ENCODE peak calls at places on chromosomes 4 and X, in ten cellular contexts. One of them, this sample, is unnamed.

GRCh38 chr4:74428278-74428677 is 16.7 kb upstream of the AREG start:
- DNase-seq in astrocyte of the cerebellum: no peak
- DNase-seq in glutamatergic neuron: no peak
- DNase-seq in WTC11: no peak
- DNase-seq in ascending aorta: no peak
- DNase-seq in cardiac muscle cell: peak; percentile 46
- DNase-seq in tibial artery: no peak
- DNase-seq in mammary epithelial cell: peak; percentile 89
- DNase-seq in neural crest cell: no peak
- DNase-seq in H9: no peak
- DNase-seq in this sample: no peak

GRCh38 chr4:105605493-105605892 is 53.1 kb downstream of the ARHGEF38 start:
- DNase-seq in tibial artery: no peak
- DNase-seq in glutamatergic neuron: no peak
- DNase-seq in neural crest cell: no peak
- DNase-seq in WTC11: no peak
- DNase-seq in mammary epithelial cell: peak; percentile 51
- DNase-seq in ascending aorta: no peak
- DNase-seq in cardiac muscle cell: peak; percentile 81
- DNase-seq in H9: no peak
- DNase-seq in astrocyte of the cerebellum: peak; percentile 70
- DNase-seq in this sample: no peak

GRCh38 chr4:73726000-73726399 is 14.4 kb upstream of the CXCL8 start:
- DNase-seq in astrocyte of the cerebellum: peak; percentile 86
- DNase-seq in mammary epithelial cell: peak; percentile 93
- DNase-seq in ascending aorta: no peak
- DNase-seq in cardiac muscle cell: peak; percentile 92
- DNase-seq in WTC11: no peak
- DNase-seq in glutamatergic neuron: no peak
- DNase-seq in tibial artery: no peak
- DNase-seq in neural crest cell: no peak
- DNase-seq in H9: no peak
- DNase-seq in this sample: no peak

GRCh38 chr4:19987746-19988145 is 264.0 kb upstream of the SLIT2 start:
- DNase-seq in ascending aorta: no peak
- DNase-seq in astrocyte of the cerebellum: peak; percentile 58
- DNase-seq in neural crest cell: no peak
- DNase-seq in H9: no peak
- DNase-seq in mammary epithelial cell: no peak
- DNase-seq in tibial artery: no peak
- DNase-seq in cardiac muscle cell: peak; percentile 61
- DNase-seq in WTC11: no peak
- DNase-seq in glutamatergic neuron: no peak
- DNase-seq in this sample: no peak

GRCh38 chrX:41785685-41786084 is 61.7 kb downstream of the GPR82 start:
- DNase-seq in neural crest cell: no peak
- DNase-seq in glutamatergic neuron: no peak
- DNase-seq in cardiac muscle cell: peak; percentile 2
- DNase-seq in tibial artery: no peak
- DNase-seq in astrocyte of the cerebellum: no peak
- DNase-seq in H9: no peak
- DNase-seq in mammary epithelial cell: peak; percentile 33
- DNase-seq in ascending aorta: no peak
- DNase-seq in WTC11: no peak
- DNase-seq in this sample: no peak

GRCh38 chr4:8737075-8737474 is 134.6 kb downstream of the HMX1 start:
- DNase-seq in ascending aorta: peak; percentile 46
- DNase-seq in mammary epithelial cell: no peak
- DNase-seq in WTC11: no peak
- DNase-seq in H9: peak; percentile 15
- DNase-seq in neural crest cell: no peak
- DNase-seq in glutamatergic neuron: no peak
- DNase-seq in tibial artery: no peak
- DNase-seq in cardiac muscle cell: no peak
- DNase-seq in astrocyte of the cerebellum: no peak
- DNase-seq in this sample: no peak

GRCh38 chrX:17535229-17535628 is 160.2 kb downstream of the NHS start:
- DNase-seq in H9: peak; percentile 56
- DNase-seq in WTC11: peak; percentile 63
- DNase-seq in ascending aorta: peak; percentile 64
- DNase-seq in tibial artery: no peak
- DNase-seq in mammary epithelial cell: peak; percentile 32
- DNase-seq in astrocyte of the cerebellum: no peak
- DNase-seq in cardiac muscle cell: peak; percentile 47
- DNase-seq in neural crest cell: peak; percentile 28
- DNase-seq in glutamatergic neuron: no peak
- DNase-seq in this sample: peak; percentile 25

GRCh38 chr4:110211007-110211769 is 12.8 kb upstream of the ELOVL6 start:
- DNase-seq in H9: no peak
- DNase-seq in tibial artery: no peak
- DNase-seq in glutamatergic neuron: no peak
- DNase-seq in ascending aorta: no peak
- DNase-seq in WTC11: no peak
- DNase-seq in neural crest cell: no peak
- DNase-seq in cardiac muscle cell: peak; percentile 69
- DNase-seq in astrocyte of the cerebellum: peak; percentile 29
- DNase-seq in mammary epithelial cell: peak; percentile 32
- DNase-seq in this sample: no peak

GRCh38 chr4:102268355-102268754 is 76.9 kb downstream of the SLC39A8 start:
- DNase-seq in mammary epithelial cell: no peak
- DNase-seq in WTC11: no peak
- DNase-seq in ascending aorta: no peak
- DNase-seq in astrocyte of the cerebellum: no peak
- DNase-seq in H9: no peak
- DNase-seq in glutamatergic neuron: no peak
- DNase-seq in cardiac muscle cell: no peak
- DNase-seq in tibial artery: no peak
- DNase-seq in neural crest cell: no peak
- DNase-seq in this sample: no peak

GRCh38 chrX:154411981-154412340 is 622 bp downstream of the TAFAZZIN start:
- DNase-seq in cardiac muscle cell: peak; percentile 54
- DNase-seq in WTC11: peak; percentile 71
- DNase-seq in mammary epithelial cell: peak; percentile 46
- DNase-seq in neural crest cell: peak; percentile 32
- DNase-seq in ascending aorta: peak; percentile 79
- DNase-seq in tibial artery: peak; percentile 88
- DNase-seq in glutamatergic neuron: peak; percentile 70
- DNase-seq in H9: peak; percentile 82
- DNase-seq in astrocyte of the cerebellum: no peak
- DNase-seq in this sample: peak; percentile 38

GRCh38 chr4:48347282-48347921 is 6.1 kb downstream of the SLAIN2 start:
- DNase-seq in glutamatergic neuron: no peak
- DNase-seq in astrocyte of the cerebellum: no peak
- DNase-seq in WTC11: no peak
- DNase-seq in H9: no peak
- DNase-seq in tibial artery: no peak
- DNase-seq in cardiac muscle cell: no peak
- DNase-seq in ascending aorta: no peak
- DNase-seq in mammary epithelial cell: no peak
- DNase-seq in neural crest cell: no peak
- DNase-seq in this sample: no peak

GRCh38 chrX:1418901-1419544 is 27.1 kb upstream of the SLC25A6 start:
- DNase-seq in astrocyte of the cerebellum: no peak
- DNase-seq in glutamatergic neuron: no peak
- DNase-seq in tibial artery: peak; percentile 58
- DNase-seq in mammary epithelial cell: no peak
- DNase-seq in neural crest cell: no peak
- DNase-seq in cardiac muscle cell: no peak
- DNase-seq in H9: no peak
- DNase-seq in ascending aorta: no peak
- DNase-seq in WTC11: peak; percentile 14
- DNase-seq in this sample: no peak

GRCh38 chrX:10156199-10157031 is at the start of gene CLCN4:
- DNase-seq in neural crest cell: peak; percentile 30
- DNase-seq in WTC11: peak; percentile 58
- DNase-seq in glutamatergic neuron: peak; percentile 77
- DNase-seq in H9: peak; percentile 71
- DNase-seq in ascending aorta: peak; percentile 80
- DNase-seq in mammary epithelial cell: no peak
- DNase-seq in cardiac muscle cell: peak; percentile 74
- DNase-seq in astrocyte of the cerebellum: peak; percentile 6
- DNase-seq in tibial artery: peak; percentile 74
- DNase-seq in this sample: peak; percentile 65

GRCh38 chrX:135328421-135329005 is 19.2 kb downstream of the ETDC start:
- DNase-seq in ascending aorta: no peak
- DNase-seq in glutamatergic neuron: no peak
- DNase-seq in WTC11: no peak
- DNase-seq in cardiac muscle cell: no peak
- DNase-seq in mammary epithelial cell: peak; percentile 65
- DNase-seq in tibial artery: no peak
- DNase-seq in H9: no peak
- DNase-seq in astrocyte of the cerebellum: peak; percentile 26
- DNase-seq in neural crest cell: no peak
- DNase-seq in this sample: no peak

GRCh38 chrX:57121162-57121741 is at the start of gene SPIN2B:
- DNase-seq in mammary epithelial cell: peak; percentile 62
- DNase-seq in H9: peak; percentile 95
- DNase-seq in tibial artery: peak; percentile 85
- DNase-seq in astrocyte of the cerebellum: peak; percentile 26
- DNase-seq in neural crest cell: peak; percentile 59
- DNase-seq in ascending aorta: peak; percentile 90
- DNase-seq in cardiac muscle cell: peak; percentile 83
- DNase-seq in glutamatergic neuron: peak; percentile 82
- DNase-seq in WTC11: peak; percentile 82
- DNase-seq in this sample: peak; percentile 71
- TF ChIP-seq CTCF in mammary epithelial cell: no peak
- TF ChIP-seq CTCF in H9: no peak
- TF ChIP-seq CTCF in tibial artery: no peak
- TF ChIP-seq CTCF in astrocyte of the cerebellum: no peak
- TF ChIP-seq CTCF in neural crest cell: peak; percentile 18
- TF ChIP-seq CTCF in ascending aorta: no peak
- TF ChIP-seq CTCF in cardiac muscle cell: no peak
- TF ChIP-seq CTCF in glutamatergic neuron: no peak
- TF ChIP-seq CTCF in WTC11: no peak
- TF ChIP-seq CTCF in this sample: no peak

GRCh38 chr4:41458689-41459088 is 79.3 kb upstream of the LIMCH1 start:
- DNase-seq in ascending aorta: no peak
- DNase-seq in neural crest cell: no peak
- DNase-seq in astrocyte of the cerebellum: no peak
- DNase-seq in glutamatergic neuron: no peak
- DNase-seq in tibial artery: no peak
- DNase-seq in H9: no peak
- DNase-seq in cardiac muscle cell: no peak
- DNase-seq in mammary epithelial cell: no peak
- DNase-seq in WTC11: no peak
- DNase-seq in this sample: no peak
- TF ChIP-seq CTCF in ascending aorta: no peak
- TF ChIP-seq CTCF in neural crest cell: no peak
- TF ChIP-seq CTCF in astrocyte of the cerebellum: no peak
- TF ChIP-seq CTCF in glutamatergic neuron: no peak
- TF ChIP-seq CTCF in tibial artery: no peak
- TF ChIP-seq CTCF in H9: no peak
- TF ChIP-seq CTCF in cardiac muscle cell: no peak
- TF ChIP-seq CTCF in mammary epithelial cell: no peak
- TF ChIP-seq CTCF in WTC11: no peak
- TF ChIP-seq CTCF in this sample: no peak

GRCh38 chrX:46125139-46125538 is 420.1 kb downstream of the ZNF674 start:
- DNase-seq in neural crest cell: no peak
- DNase-seq in mammary epithelial cell: no peak
- DNase-seq in glutamatergic neuron: no peak
- DNase-seq in tibial artery: no peak
- DNase-seq in ascending aorta: no peak
- DNase-seq in WTC11: no peak
- DNase-seq in H9: no peak
- DNase-seq in cardiac muscle cell: peak; percentile 3
- DNase-seq in astrocyte of the cerebellum: no peak
- DNase-seq in this sample: no peak
- TF ChIP-seq CTCF in neural crest cell: no peak
- TF ChIP-seq CTCF in mammary epithelial cell: no peak
- TF ChIP-seq CTCF in glutamatergic neuron: no peak
- TF ChIP-seq CTCF in tibial artery: no peak
- TF ChIP-seq CTCF in ascending aorta: no peak
- TF ChIP-seq CTCF in WTC11: no peak
- TF ChIP-seq CTCF in H9: no peak
- TF ChIP-seq CTCF in cardiac muscle cell: no peak
- TF ChIP-seq CTCF in astrocyte of the cerebellum: no peak
- TF ChIP-seq CTCF in this sample: no peak

GRCh38 chr4:139083533-139084424 is 68.2 kb downstream of the NOCT start:
- DNase-seq in mammary epithelial cell: peak; percentile 85
- DNase-seq in cardiac muscle cell: peak; percentile 96
- DNase-seq in tibial artery: peak; percentile 93
- DNase-seq in astrocyte of the cerebellum: peak; percentile 76
- DNase-seq in WTC11: peak; percentile 90
- DNase-seq in H9: peak; percentile 85
- DNase-seq in glutamatergic neuron: peak; percentile 94
- DNase-seq in ascending aorta: peak; percentile 93
- DNase-seq in neural crest cell: peak; percentile 73
- DNase-seq in this sample: peak; percentile 58

GRCh38 chr4:139084425-139085093 is 69.0 kb downstream of the NOCT start:
- DNase-seq in cardiac muscle cell: no peak
- DNase-seq in ascending aorta: no peak
- DNase-seq in mammary epithelial cell: no peak
- DNase-seq in glutamatergic neuron: no peak
- DNase-seq in neural crest cell: no peak
- DNase-seq in tibial artery: no peak
- DNase-seq in astrocyte of the cerebellum: no peak
- DNase-seq in WTC11: no peak
- DNase-seq in H9: no peak
- DNase-seq in this sample: peak; percentile 90

GRCh38 chr4:139085141-139085540 is 69.6 kb downstream of the NOCT start:
- DNase-seq in tibial artery: no peak
- DNase-seq in neural crest cell: no peak
- DNase-seq in glutamatergic neuron: no peak
- DNase-seq in WTC11: no peak
- DNase-seq in H9: no peak
- DNase-seq in astrocyte of the cerebellum: no peak
- DNase-seq in mammary epithelial cell: peak; percentile 6
- DNase-seq in ascending aorta: no peak
- DNase-seq in cardiac muscle cell: peak; percentile 35
- DNase-seq in this sample: no peak

GRCh38 chr4:139078926-139079325 is 63.3 kb downstream of the NOCT start:
- DNase-seq in H9: no peak
- DNase-seq in astrocyte of the cerebellum: no peak
- DNase-seq in glutamatergic neuron: no peak
- DNase-seq in neural crest cell: no peak
- DNase-seq in WTC11: no peak
- DNase-seq in tibial artery: no peak
- DNase-seq in ascending aorta: no peak
- DNase-seq in mammary epithelial cell: no peak
- DNase-seq in cardiac muscle cell: no peak
- DNase-seq in this sample: no peak

DNA sequence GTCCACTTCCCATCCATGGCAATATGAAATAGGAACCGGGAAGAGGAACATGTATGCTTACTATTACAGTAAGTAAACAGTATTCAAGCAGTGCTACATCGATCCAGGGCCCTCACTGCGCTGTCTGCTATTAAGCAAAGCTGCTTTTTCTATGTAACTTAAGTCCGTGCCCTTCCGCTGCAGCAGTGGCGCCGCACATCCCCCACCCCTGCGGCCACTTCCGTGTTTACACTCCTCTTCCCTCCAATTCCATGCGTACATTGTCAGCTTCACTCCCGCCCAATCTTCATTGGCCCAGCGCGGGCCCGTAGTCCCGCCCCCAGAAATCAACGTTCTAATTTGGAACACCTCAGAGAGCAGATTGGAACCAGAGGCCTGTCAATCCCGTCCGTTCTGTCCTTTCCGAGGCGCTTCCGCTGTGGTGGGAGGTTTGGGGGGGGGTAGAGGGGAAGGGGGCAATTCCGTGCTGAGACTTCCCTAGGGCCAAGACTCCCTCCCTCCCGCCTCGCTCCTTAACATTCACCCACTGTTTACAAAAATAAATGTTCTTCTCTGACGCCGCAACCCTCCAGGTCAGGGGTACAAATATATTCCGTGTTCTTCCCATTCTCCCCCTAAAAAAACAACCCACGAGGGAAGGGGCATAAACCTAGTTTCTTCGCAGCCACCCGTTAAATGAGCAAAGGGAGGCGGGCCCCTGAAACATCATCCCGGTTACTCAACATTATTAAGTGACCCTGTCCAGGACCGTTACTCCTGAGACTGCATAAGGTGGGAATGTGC is 67.4 kb downstream of the NOCT start:
- DNase-seq in tibial artery: peak; percentile 99
- DNase-seq in neural crest cell: peak; percentile 80
- DNase-seq in astrocyte of the cerebellum: peak; percentile 92
- DNase-seq in WTC11: peak; percentile 94
- DNase-seq in mammary epithelial cell: peak; percentile 99
- DNase-seq in cardiac muscle cell: peak; percentile 98
- DNase-seq in H9: peak; percentile 97
- DNase-seq in ascending aorta: peak; percentile 99
- DNase-seq in glutamatergic neuron: peak; percentile 91
- DNase-seq in this sample: peak; percentile 91
- TF ChIP-seq CTCF in tibial artery: no peak
- TF ChIP-seq CTCF in neural crest cell: no peak
- TF ChIP-seq CTCF in astrocyte of the cerebellum: no peak
- TF ChIP-seq CTCF in WTC11: no peak
- TF ChIP-seq CTCF in mammary epithelial cell: no peak
- TF ChIP-seq CTCF in cardiac muscle cell: no peak
- TF ChIP-seq CTCF in H9: no peak
- TF ChIP-seq CTCF in ascending aorta: no peak
- TF ChIP-seq CTCF in glutamatergic neuron: no peak
- TF ChIP-seq CTCF in this sample: no peak